ENCODE peak calls at places on chromosomes 13 and 19, in four cellular contexts. One of them, this sample, is unnamed.

GRCh38 chr13:29538625-29538976 is 56.9 kb downstream of the SLC7A1 start:
- DNase-seq in frontal cortex: no peak
- DNase-seq in HCEC 1CT: no peak
- DNase-seq in dermis microvascular lymphatic vessel endothelial cell: no peak
- DNase-seq in this sample: no peak

GRCh38 chr19:5799247-5800241 is 5.3 kb upstream of the NRTN start:
- DNase-seq in dermis microvascular lymphatic vessel endothelial cell: no peak
- DNase-seq in frontal cortex: no peak
- DNase-seq in HCEC 1CT: no peak
- DNase-seq in this sample: no peak

GRCh38 chr13:30750036-30750435 is 14.7 kb downstream of the ALOX5AP start:
- DNase-seq in HCEC 1CT: no peak
- DNase-seq in dermis microvascular lymphatic vessel endothelial cell: no peak
- DNase-seq in frontal cortex: no peak
- DNase-seq in this sample: no peak

GRCh38 chr13:107713314-107713713 is 502.0 kb downstream of the LIG4 start:
- DNase-seq in HCEC 1CT: no peak
- DNase-seq in frontal cortex: no peak
- DNase-seq in dermis microvascular lymphatic vessel endothelial cell: peak
- DNase-seq in this sample: no peak

GRCh38 chr13:107867701-107868661 is 347.4 kb downstream of the LIG4 start:
- DNase-seq in HCEC 1CT: peak
- DNase-seq in frontal cortex: peak
- DNase-seq in dermis microvascular lymphatic vessel endothelial cell: peak
- DNase-seq in this sample: no peak

GRCh38 chr19:18020212-18021067 is 12.5 kb downstream of the ARRDC2 start:
- DNase-seq in dermis microvascular lymphatic vessel endothelial cell: peak
- DNase-seq in HCEC 1CT: peak
- DNase-seq in frontal cortex: peak
- DNase-seq in this sample: no peak

GRCh38 chr13:94967183-94968039 is 255.1 kb upstream of the SOX21 start:
- DNase-seq in dermis microvascular lymphatic vessel endothelial cell: peak
- DNase-seq in HCEC 1CT: no peak
- DNase-seq in frontal cortex: peak
- DNase-seq in this sample: no peak

GRCh38 chr19:43748205-43748594 is 6.6 kb downstream of the SMG9 start:
- DNase-seq in dermis microvascular lymphatic vessel endothelial cell: no peak
- DNase-seq in HCEC 1CT: no peak
- DNase-seq in frontal cortex: no peak
- DNase-seq in this sample: no peak

GRCh38 chr19:45253396-45254027 is 2.4 kb downstream of the MARK4 start:
- DNase-seq in HCEC 1CT: peak
- DNase-seq in frontal cortex: no peak
- DNase-seq in dermis microvascular lymphatic vessel endothelial cell: no peak
- DNase-seq in this sample: peak

GRCh38 chr13:25881946-25882574 is 169.8 kb downstream of the SHISA2 start:
- DNase-seq in dermis microvascular lymphatic vessel endothelial cell: no peak
- DNase-seq in HCEC 1CT: no peak
- DNase-seq in frontal cortex: no peak
- DNase-seq in this sample: no peak

GRCh38 chr19:49331616-49332055 is 3.6 kb upstream of the CD37 start:
- DNase-seq in dermis microvascular lymphatic vessel endothelial cell: peak
- DNase-seq in frontal cortex: peak
- DNase-seq in HCEC 1CT: peak
- DNase-seq in this sample: peak

GRCh38 chr19:50663280-50663790 is 14.1 kb downstream of the C19orf81 start:
- DNase-seq in HCEC 1CT: peak
- DNase-seq in dermis microvascular lymphatic vessel endothelial cell: no peak
- DNase-seq in frontal cortex: no peak
- DNase-seq in this sample: no peak

GRCh38 chr19:17475541-17476115 is 5.3 kb downstream of the SLC27A1 start:
- DNase-seq in frontal cortex: peak
- DNase-seq in HCEC 1CT: peak
- DNase-seq in dermis microvascular lymphatic vessel endothelial cell: peak
- DNase-seq in this sample: peak

GRCh38 chr19:17075860-17076538 is 422 bp downstream of the MYO9B start:
- DNase-seq in dermis microvascular lymphatic vessel endothelial cell: peak
- DNase-seq in HCEC 1CT: peak
- DNase-seq in frontal cortex: peak
- DNase-seq in this sample: no peak

GRCh38 chr13:23985846-23986245 is 88.5 kb upstream of the C1QTNF9B start:
- DNase-seq in frontal cortex: no peak
- DNase-seq in HCEC 1CT: no peak
- DNase-seq in dermis microvascular lymphatic vessel endothelial cell: no peak
- DNase-seq in this sample: no peak

GRCh38 chr19:50640368-50640767 is 687 bp upstream of the SYT3 start:
- DNase-seq in frontal cortex: no peak
- DNase-seq in dermis microvascular lymphatic vessel endothelial cell: no peak
- DNase-seq in HCEC 1CT: no peak
- DNase-seq in this sample: no peak

GRCh38 chr19:6227156-6227940 is 52.4 kb downstream of the MLLT1 start:
- DNase-seq in HCEC 1CT: no peak
- DNase-seq in frontal cortex: peak
- DNase-seq in dermis microvascular lymphatic vessel endothelial cell: no peak
- DNase-seq in this sample: no peak

GRCh38 chr19:4831351-4832340 is at the start of gene TICAM1:
- DNase-seq in HCEC 1CT: peak
- DNase-seq in dermis microvascular lymphatic vessel endothelial cell: peak
- DNase-seq in frontal cortex: peak
- DNase-seq in this sample: peak

GRCh38 chr13:110662105-110662504 is 43.8 kb downstream of the CARS2 start:
- DNase-seq in dermis microvascular lymphatic vessel endothelial cell: no peak
- DNase-seq in frontal cortex: no peak
- DNase-seq in HCEC 1CT: no peak
- DNase-seq in this sample: no peak

GRCh38 chr13:109900723-109901122 is 114.3 kb upstream of the IRS2 start:
- DNase-seq in HCEC 1CT: no peak
- DNase-seq in dermis microvascular lymphatic vessel endothelial cell: no peak
- DNase-seq in frontal cortex: no peak
- DNase-seq in this sample: no peak

GRCh38 chr13:27599845-27600553 is 20.3 kb downstream of the LNX2 start:
- DNase-seq in HCEC 1CT: peak
- DNase-seq in dermis microvascular lymphatic vessel endothelial cell: peak
- DNase-seq in frontal cortex: no peak
- DNase-seq in this sample: peak

GRCh38 chr19:37551123-37551993 is 43.2 kb downstream of the ZNF571 start:
- DNase-seq in dermis microvascular lymphatic vessel endothelial cell: peak
- DNase-seq in HCEC 1CT: no peak
- DNase-seq in frontal cortex: no peak
- DNase-seq in this sample: no peak

GRCh38 chr13:36418022-36418805 is 14.1 kb upstream of the CCNA1 start:
- DNase-seq in frontal cortex: no peak
- DNase-seq in HCEC 1CT: peak
- DNase-seq in dermis microvascular lymphatic vessel endothelial cell: peak
- DNase-seq in this sample: peak

GRCh38 chr19:3162418-3163229 is 15.9 kb upstream of the S1PR4 start:
- DNase-seq in frontal cortex: no peak
- DNase-seq in HCEC 1CT: no peak
- DNase-seq in dermis microvascular lymphatic vessel endothelial cell: no peak
- DNase-seq in this sample: no peak

GRCh38 chr13:101452519-101453485 is at the start of gene ITGBL1:
- DNase-seq in HCEC 1CT: peak
- DNase-seq in frontal cortex: peak
- DNase-seq in dermis microvascular lymphatic vessel endothelial cell: peak
- DNase-seq in this sample: peak

GRCh38 chr19:47227347-47228167 is 3.4 kb downstream of the BBC3 start:
- DNase-seq in frontal cortex: peak
- DNase-seq in HCEC 1CT: peak
- DNase-seq in dermis microvascular lymphatic vessel endothelial cell: peak
- DNase-seq in this sample: peak

GRCh38 chr19:4722671-4723464 is 774 bp downstream of the DPP9 start:
- DNase-seq in HCEC 1CT: peak
- DNase-seq in dermis microvascular lymphatic vessel endothelial cell: peak
- DNase-seq in frontal cortex: no peak
- DNase-seq in this sample: no peak

GRCh38 chr19:11194657-11195056 is 2.7 kb downstream of the KANK2 start:
- DNase-seq in dermis microvascular lymphatic vessel endothelial cell: no peak
- DNase-seq in frontal cortex: no peak
- DNase-seq in HCEC 1CT: no peak
- DNase-seq in this sample: no peak

GRCh38 chr19:19823916-19824315 is 2.4 kb upstream of the ZNF506 start:
- DNase-seq in HCEC 1CT: no peak
- DNase-seq in dermis microvascular lymphatic vessel endothelial cell: no peak
- DNase-seq in frontal cortex: no peak
- DNase-seq in this sample: no peak

GRCh38 chr19:42433503-42434260 is 6.5 kb upstream of the LIPE start:
- DNase-seq in dermis microvascular lymphatic vessel endothelial cell: peak
- DNase-seq in HCEC 1CT: peak
- DNase-seq in frontal cortex: no peak
- DNase-seq in this sample: peak

GRCh38 chr19:2212861-2213711 is 23.0 kb downstream of the PLEKHJ1 start:
- DNase-seq in dermis microvascular lymphatic vessel endothelial cell: no peak
- DNase-seq in HCEC 1CT: no peak
- DNase-seq in frontal cortex: no peak
- DNase-seq in this sample: no peak

GRCh38 chr19:44875666-44876418 is 15.2 kb upstream of the TOMM40 start:
- DNase-seq in HCEC 1CT: no peak
- DNase-seq in dermis microvascular lymphatic vessel endothelial cell: peak
- DNase-seq in frontal cortex: no peak
- DNase-seq in this sample: no peak

GRCh38 chr19:40502647-40503046 is 35.8 kb downstream of the SPTBN4 start:
- DNase-seq in dermis microvascular lymphatic vessel endothelial cell: no peak
- DNase-seq in HCEC 1CT: no peak
- DNase-seq in frontal cortex: no peak
- DNase-seq in this sample: peak

GRCh38 chr19:11382898-11383705 is 1.0 kb downstream of the EPOR start:
- DNase-seq in frontal cortex: no peak
- DNase-seq in HCEC 1CT: peak
- DNase-seq in dermis microvascular lymphatic vessel endothelial cell: peak
- DNase-seq in this sample: peak

GRCh38 chr13:48188640-48189039 is 44.4 kb upstream of the ITM2B start:
- DNase-seq in dermis microvascular lymphatic vessel endothelial cell: no peak
- DNase-seq in frontal cortex: no peak
- DNase-seq in HCEC 1CT: no peak
- DNase-seq in this sample: no peak